ENCODE peak calls at places on chromosome 19, in eight cellular contexts. One of them, this sample, is unnamed.

GRCh38 chr19:4130635-4131438 is 6.9 kb upstream of the MAP2K2 start:
- DNase-seq in fibroblast of gingiva: peak
- DNase-seq in KG1: no peak
- DNase-seq in Panc1: no peak
- DNase-seq in activated gamma-delta T cell treated with Interleukin-2 at 50 U/mL for 16 hours: no peak
- DNase-seq in G401: no peak
- DNase-seq in skeletal muscle cell: peak
- DNase-seq in activated naive CD8-positive, alpha-beta T cell treated with anti-CD3 and anti-CD28 coated beads, Interleukin-2, amount 50 U/mL, for 24 hours: no peak
- DNase-seq in this sample: peak

GRCh38 chr19:56692496-56692895 is 20.9 kb upstream of the ZNF835 start:
- DNase-seq in skeletal muscle cell: no peak
- DNase-seq in fibroblast of gingiva: no peak
- DNase-seq in KG1: no peak
- DNase-seq in activated gamma-delta T cell treated with Interleukin-2 at 50 U/mL for 16 hours: no peak
- DNase-seq in activated naive CD8-positive, alpha-beta T cell treated with anti-CD3 and anti-CD28 coated beads, Interleukin-2, amount 50 U/mL, for 24 hours: no peak
- DNase-seq in Panc1: no peak
- DNase-seq in G401: no peak
- DNase-seq in this sample: no peak

GRCh38 chr19:6018786-6019185 is 40.8 kb upstream of the RANBP3 start:
- DNase-seq in KG1: no peak
- DNase-seq in fibroblast of gingiva: no peak
- DNase-seq in skeletal muscle cell: no peak
- DNase-seq in activated naive CD8-positive, alpha-beta T cell treated with anti-CD3 and anti-CD28 coated beads, Interleukin-2, amount 50 U/mL, for 24 hours: peak
- DNase-seq in G401: no peak
- DNase-seq in Panc1: no peak
- DNase-seq in activated gamma-delta T cell treated with Interleukin-2 at 50 U/mL for 16 hours: no peak
- DNase-seq in this sample: no peak

GRCh38 chr19:33903489-33903850 is 106.8 kb downstream of the KCTD15 start:
- DNase-seq in activated naive CD8-positive, alpha-beta T cell treated with anti-CD3 and anti-CD28 coated beads, Interleukin-2, amount 50 U/mL, for 24 hours: no peak
- DNase-seq in fibroblast of gingiva: no peak
- DNase-seq in G401: no peak
- DNase-seq in activated gamma-delta T cell treated with Interleukin-2 at 50 U/mL for 16 hours: no peak
- DNase-seq in skeletal muscle cell: no peak
- DNase-seq in KG1: no peak
- DNase-seq in Panc1: no peak
- DNase-seq in this sample: no peak

GRCh38 chr19:16273005-16273404 is 51.6 kb upstream of the KLF2 start:
- DNase-seq in skeletal muscle cell: no peak
- DNase-seq in activated naive CD8-positive, alpha-beta T cell treated with anti-CD3 and anti-CD28 coated beads, Interleukin-2, amount 50 U/mL, for 24 hours: no peak
- DNase-seq in activated gamma-delta T cell treated with Interleukin-2 at 50 U/mL for 16 hours: no peak
- DNase-seq in fibroblast of gingiva: no peak
- DNase-seq in Panc1: no peak
- DNase-seq in G401: no peak
- DNase-seq in KG1: no peak
- DNase-seq in this sample: no peak

GRCh38 chr19:53553865-53554791 is 16.2 kb downstream of the ZNF331 start:
- DNase-seq in fibroblast of gingiva: peak
- DNase-seq in skeletal muscle cell: peak
- DNase-seq in activated gamma-delta T cell treated with Interleukin-2 at 50 U/mL for 16 hours: peak
- DNase-seq in activated naive CD8-positive, alpha-beta T cell treated with anti-CD3 and anti-CD28 coated beads, Interleukin-2, amount 50 U/mL, for 24 hours: peak
- DNase-seq in KG1: peak
- DNase-seq in G401: peak
- DNase-seq in Panc1: peak
- DNase-seq in this sample: peak

GRCh38 chr19:48190288-48191284 is 20.1 kb downstream of the ZSWIM9 start:
- DNase-seq in fibroblast of gingiva: peak
- DNase-seq in G401: peak
- DNase-seq in Panc1: no peak
- DNase-seq in KG1: no peak
- DNase-seq in activated gamma-delta T cell treated with Interleukin-2 at 50 U/mL for 16 hours: peak
- DNase-seq in activated naive CD8-positive, alpha-beta T cell treated with anti-CD3 and anti-CD28 coated beads, Interleukin-2, amount 50 U/mL, for 24 hours: peak
- DNase-seq in skeletal muscle cell: no peak
- DNase-seq in this sample: peak

GRCh38 chr19:39127812-39128510 is 2.4 kb downstream of the PAK4 start:
- DNase-seq in Panc1: no peak
- DNase-seq in KG1: no peak
- DNase-seq in G401: peak
- DNase-seq in skeletal muscle cell: no peak
- DNase-seq in activated gamma-delta T cell treated with Interleukin-2 at 50 U/mL for 16 hours: no peak
- DNase-seq in fibroblast of gingiva: peak
- DNase-seq in activated naive CD8-positive, alpha-beta T cell treated with anti-CD3 and anti-CD28 coated beads, Interleukin-2, amount 50 U/mL, for 24 hours: no peak
- DNase-seq in this sample: no peak

GRCh38 chr19:19820774-19821315 is 705 bp downstream of the ZNF506 start:
- DNase-seq in Panc1: no peak
- DNase-seq in G401: no peak
- DNase-seq in activated naive CD8-positive, alpha-beta T cell treated with anti-CD3 and anti-CD28 coated beads, Interleukin-2, amount 50 U/mL, for 24 hours: no peak
- DNase-seq in activated gamma-delta T cell treated with Interleukin-2 at 50 U/mL for 16 hours: no peak
- DNase-seq in KG1: no peak
- DNase-seq in fibroblast of gingiva: no peak
- DNase-seq in skeletal muscle cell: no peak
- DNase-seq in this sample: no peak

GRCh38 chr19:29410974-29411615 is 114.7 kb upstream of the VSTM2B start:
- DNase-seq in Panc1: no peak
- DNase-seq in skeletal muscle cell: no peak
- DNase-seq in KG1: no peak
- DNase-seq in activated gamma-delta T cell treated with Interleukin-2 at 50 U/mL for 16 hours: no peak
- DNase-seq in G401: peak
- DNase-seq in activated naive CD8-positive, alpha-beta T cell treated with anti-CD3 and anti-CD28 coated beads, Interleukin-2, amount 50 U/mL, for 24 hours: no peak
- DNase-seq in fibroblast of gingiva: no peak
- DNase-seq in this sample: no peak

GRCh38 chr19:55258476-55258827 is 365 bp downstream of the PPP6R1 start:
- DNase-seq in Panc1: no peak
- DNase-seq in activated gamma-delta T cell treated with Interleukin-2 at 50 U/mL for 16 hours: peak
- DNase-seq in fibroblast of gingiva: no peak
- DNase-seq in activated naive CD8-positive, alpha-beta T cell treated with anti-CD3 and anti-CD28 coated beads, Interleukin-2, amount 50 U/mL, for 24 hours: peak
- DNase-seq in KG1: no peak
- DNase-seq in skeletal muscle cell: no peak
- DNase-seq in G401: no peak
- DNase-seq in this sample: no peak

GRCh38 chr19:7806234-7806633 is 23.8 kb upstream of the EVI5L start:
- DNase-seq in G401: no peak
- DNase-seq in KG1: no peak
- DNase-seq in fibroblast of gingiva: no peak
- DNase-seq in skeletal muscle cell: no peak
- DNase-seq in activated naive CD8-positive, alpha-beta T cell treated with anti-CD3 and anti-CD28 coated beads, Interleukin-2, amount 50 U/mL, for 24 hours: no peak
- DNase-seq in Panc1: no peak
- DNase-seq in activated gamma-delta T cell treated with Interleukin-2 at 50 U/mL for 16 hours: no peak
- DNase-seq in this sample: no peak

GRCh38 chr19:55594996-55595530 is 4.3 kb downstream of the FIZ1 start:
- DNase-seq in skeletal muscle cell: no peak
- DNase-seq in activated gamma-delta T cell treated with Interleukin-2 at 50 U/mL for 16 hours: no peak
- DNase-seq in fibroblast of gingiva: no peak
- DNase-seq in activated naive CD8-positive, alpha-beta T cell treated with anti-CD3 and anti-CD28 coated beads, Interleukin-2, amount 50 U/mL, for 24 hours: no peak
- DNase-seq in Panc1: no peak
- DNase-seq in KG1: no peak
- DNase-seq in G401: no peak
- DNase-seq in this sample: no peak

GRCh38 chr19:29502581-29502850 is 23.3 kb upstream of the VSTM2B start:
- DNase-seq in fibroblast of gingiva: no peak
- DNase-seq in activated naive CD8-positive, alpha-beta T cell treated with anti-CD3 and anti-CD28 coated beads, Interleukin-2, amount 50 U/mL, for 24 hours: no peak
- DNase-seq in G401: no peak
- DNase-seq in KG1: no peak
- DNase-seq in skeletal muscle cell: no peak
- DNase-seq in activated gamma-delta T cell treated with Interleukin-2 at 50 U/mL for 16 hours: no peak
- DNase-seq in Panc1: no peak
- DNase-seq in this sample: no peak

GRCh38 chr19:28744943-28745342 is 468.0 kb downstream of the UQCRFS1 start:
- DNase-seq in G401: no peak
- DNase-seq in Panc1: no peak
- DNase-seq in fibroblast of gingiva: no peak
- DNase-seq in activated gamma-delta T cell treated with Interleukin-2 at 50 U/mL for 16 hours: no peak
- DNase-seq in KG1: no peak
- DNase-seq in skeletal muscle cell: no peak
- DNase-seq in activated naive CD8-positive, alpha-beta T cell treated with anti-CD3 and anti-CD28 coated beads, Interleukin-2, amount 50 U/mL, for 24 hours: no peak
- DNase-seq in this sample: no peak

GRCh38 chr19:54307389-54307788 is 5.6 kb downstream of the LILRA5 start:
- DNase-seq in activated gamma-delta T cell treated with Interleukin-2 at 50 U/mL for 16 hours: no peak
- DNase-seq in skeletal muscle cell: no peak
- DNase-seq in Panc1: no peak
- DNase-seq in G401: no peak
- DNase-seq in KG1: no peak
- DNase-seq in activated naive CD8-positive, alpha-beta T cell treated with anti-CD3 and anti-CD28 coated beads, Interleukin-2, amount 50 U/mL, for 24 hours: no peak
- DNase-seq in fibroblast of gingiva: no peak
- DNase-seq in this sample: no peak

GRCh38 chr19:17415107-17415506 is 4.7 kb upstream of the MVB12A start:
- DNase-seq in G401: no peak
- DNase-seq in activated gamma-delta T cell treated with Interleukin-2 at 50 U/mL for 16 hours: no peak
- DNase-seq in activated naive CD8-positive, alpha-beta T cell treated with anti-CD3 and anti-CD28 coated beads, Interleukin-2, amount 50 U/mL, for 24 hours: no peak
- DNase-seq in KG1: no peak
- DNase-seq in fibroblast of gingiva: no peak
- DNase-seq in skeletal muscle cell: no peak
- DNase-seq in Panc1: no peak
- DNase-seq in this sample: no peak

GRCh38 chr19:10419646-10420443 is 493 bp upstream of the PDE4A start:
- DNase-seq in G401: peak
- DNase-seq in activated naive CD8-positive, alpha-beta T cell treated with anti-CD3 and anti-CD28 coated beads, Interleukin-2, amount 50 U/mL, for 24 hours: peak
- DNase-seq in KG1: peak
- DNase-seq in fibroblast of gingiva: peak
- DNase-seq in Panc1: peak
- DNase-seq in activated gamma-delta T cell treated with Interleukin-2 at 50 U/mL for 16 hours: no peak
- DNase-seq in skeletal muscle cell: no peak
- DNase-seq in this sample: peak

GRCh38 chr19:56383826-56384605 is 9.3 kb downstream of the ZNF582 start:
- DNase-seq in G401: no peak
- DNase-seq in Panc1: no peak
- DNase-seq in activated gamma-delta T cell treated with Interleukin-2 at 50 U/mL for 16 hours: no peak
- DNase-seq in skeletal muscle cell: no peak
- DNase-seq in fibroblast of gingiva: no peak
- DNase-seq in KG1: no peak
- DNase-seq in activated naive CD8-positive, alpha-beta T cell treated with anti-CD3 and anti-CD28 coated beads, Interleukin-2, amount 50 U/mL, for 24 hours: no peak
- DNase-seq in this sample: peak

GRCh38 chr19:33301011-33301899 is 1.1 kb downstream of the CEBPA start:
- DNase-seq in KG1: no peak
- DNase-seq in activated gamma-delta T cell treated with Interleukin-2 at 50 U/mL for 16 hours: no peak
- DNase-seq in Panc1: no peak
- DNase-seq in G401: peak
- DNase-seq in skeletal muscle cell: no peak
- DNase-seq in fibroblast of gingiva: no peak
- DNase-seq in activated naive CD8-positive, alpha-beta T cell treated with anti-CD3 and anti-CD28 coated beads, Interleukin-2, amount 50 U/mL, for 24 hours: no peak
- DNase-seq in this sample: no peak

GRCh38 chr19:2059422-2060201 is 8.6 kb upstream of the MKNK2 start:
- DNase-seq in activated gamma-delta T cell treated with Interleukin-2 at 50 U/mL for 16 hours: no peak
- DNase-seq in Panc1: peak
- DNase-seq in fibroblast of gingiva: peak
- DNase-seq in G401: no peak
- DNase-seq in KG1: no peak
- DNase-seq in activated naive CD8-positive, alpha-beta T cell treated with anti-CD3 and anti-CD28 coated beads, Interleukin-2, amount 50 U/mL, for 24 hours: no peak
- DNase-seq in skeletal muscle cell: no peak
- DNase-seq in this sample: peak

GRCh38 chr19:8500158-8500557 is 2.3 kb downstream of the PRAM1 start:
- DNase-seq in Panc1: no peak
- DNase-seq in fibroblast of gingiva: no peak
- DNase-seq in activated gamma-delta T cell treated with Interleukin-2 at 50 U/mL for 16 hours: no peak
- DNase-seq in KG1: peak
- DNase-seq in skeletal muscle cell: no peak
- DNase-seq in activated naive CD8-positive, alpha-beta T cell treated with anti-CD3 and anti-CD28 coated beads, Interleukin-2, amount 50 U/mL, for 24 hours: no peak
- DNase-seq in G401: no peak
- DNase-seq in this sample: no peak

GRCh38 chr19:6579450-6580178 is 11.3 kb downstream of the CD70 start:
- DNase-seq in fibroblast of gingiva: no peak
- DNase-seq in activated naive CD8-positive, alpha-beta T cell treated with anti-CD3 and anti-CD28 coated beads, Interleukin-2, amount 50 U/mL, for 24 hours: no peak
- DNase-seq in KG1: no peak
- DNase-seq in Panc1: no peak
- DNase-seq in G401: no peak
- DNase-seq in activated gamma-delta T cell treated with Interleukin-2 at 50 U/mL for 16 hours: no peak
- DNase-seq in skeletal muscle cell: no peak
- DNase-seq in this sample: no peak

GRCh38 chr19:17873661-17874422 is 2.1 kb downstream of the SLC5A5 start:
- DNase-seq in skeletal muscle cell: no peak
- DNase-seq in Panc1: no peak
- DNase-seq in G401: peak
- DNase-seq in fibroblast of gingiva: no peak
- DNase-seq in activated naive CD8-positive, alpha-beta T cell treated with anti-CD3 and anti-CD28 coated beads, Interleukin-2, amount 50 U/mL, for 24 hours: peak
- DNase-seq in activated gamma-delta T cell treated with Interleukin-2 at 50 U/mL for 16 hours: peak
- DNase-seq in KG1: no peak
- DNase-seq in this sample: peak

GRCh38 chr19:45492627-45493470 is 4.0 kb downstream of the RTN2 start:
- DNase-seq in KG1: no peak
- DNase-seq in fibroblast of gingiva: peak
- DNase-seq in G401: peak
- DNase-seq in activated naive CD8-positive, alpha-beta T cell treated with anti-CD3 and anti-CD28 coated beads, Interleukin-2, amount 50 U/mL, for 24 hours: no peak
- DNase-seq in activated gamma-delta T cell treated with Interleukin-2 at 50 U/mL for 16 hours: no peak
- DNase-seq in skeletal muscle cell: no peak
- DNase-seq in Panc1: no peak
- DNase-seq in this sample: peak

GRCh38 chr19:30087381-30088138 is 145.5 kb downstream of the URI1 start:
- DNase-seq in fibroblast of gingiva: no peak
- DNase-seq in G401: no peak
- DNase-seq in KG1: no peak
- DNase-seq in activated naive CD8-positive, alpha-beta T cell treated with anti-CD3 and anti-CD28 coated beads, Interleukin-2, amount 50 U/mL, for 24 hours: no peak
- DNase-seq in skeletal muscle cell: no peak
- DNase-seq in Panc1: no peak
- DNase-seq in activated gamma-delta T cell treated with Interleukin-2 at 50 U/mL for 16 hours: no peak
- DNase-seq in this sample: no peak

GRCh38 chr19:48121909-48122371 is 11.3 kb upstream of the PLA2G4C start:
- DNase-seq in Panc1: no peak
- DNase-seq in fibroblast of gingiva: no peak
- DNase-seq in G401: no peak
- DNase-seq in KG1: peak
- DNase-seq in skeletal muscle cell: no peak
- DNase-seq in activated gamma-delta T cell treated with Interleukin-2 at 50 U/mL for 16 hours: no peak
- DNase-seq in activated naive CD8-positive, alpha-beta T cell treated with anti-CD3 and anti-CD28 coated beads, Interleukin-2, amount 50 U/mL, for 24 hours: no peak
- DNase-seq in this sample: peak

GRCh38 chr19:38617764-38618589 is at the start of gene MAP4K1:
- DNase-seq in skeletal muscle cell: no peak
- DNase-seq in G401: peak
- DNase-seq in activated gamma-delta T cell treated with Interleukin-2 at 50 U/mL for 16 hours: peak
- DNase-seq in fibroblast of gingiva: no peak
- DNase-seq in activated naive CD8-positive, alpha-beta T cell treated with anti-CD3 and anti-CD28 coated beads, Interleukin-2, amount 50 U/mL, for 24 hours: peak
- DNase-seq in KG1: peak
- DNase-seq in Panc1: no peak
- DNase-seq in this sample: no peak

GRCh38 chr19:35013047-35013819 is 13.1 kb downstream of the GRAMD1A start:
- DNase-seq in Panc1: peak
- DNase-seq in activated naive CD8-positive, alpha-beta T cell treated with anti-CD3 and anti-CD28 coated beads, Interleukin-2, amount 50 U/mL, for 24 hours: peak
- DNase-seq in activated gamma-delta T cell treated with Interleukin-2 at 50 U/mL for 16 hours: peak
- DNase-seq in KG1: no peak
- DNase-seq in fibroblast of gingiva: peak
- DNase-seq in skeletal muscle cell: no peak
- DNase-seq in G401: no peak
- DNase-seq in this sample: peak

GRCh38 chr19:40806385-40807146 is 7.6 kb downstream of the EGLN2 start:
- DNase-seq in skeletal muscle cell: peak
- DNase-seq in Panc1: no peak
- DNase-seq in KG1: no peak
- DNase-seq in activated naive CD8-positive, alpha-beta T cell treated with anti-CD3 and anti-CD28 coated beads, Interleukin-2, amount 50 U/mL, for 24 hours: peak
- DNase-seq in G401: peak
- DNase-seq in activated gamma-delta T cell treated with Interleukin-2 at 50 U/mL for 16 hours: peak
- DNase-seq in fibroblast of gingiva: peak
- DNase-seq in this sample: no peak

GRCh38 chr19:850221-850978 is 1.7 kb upstream of the ELANE start:
- DNase-seq in Panc1: no peak
- DNase-seq in activated naive CD8-positive, alpha-beta T cell treated with anti-CD3 and anti-CD28 coated beads, Interleukin-2, amount 50 U/mL, for 24 hours: no peak
- DNase-seq in skeletal muscle cell: peak
- DNase-seq in activated gamma-delta T cell treated with Interleukin-2 at 50 U/mL for 16 hours: no peak
- DNase-seq in G401: no peak
- DNase-seq in fibroblast of gingiva: peak
- DNase-seq in KG1: no peak
- DNase-seq in this sample: peak

This sample was measured in PC-3.